ENCODE peak calls at places on chromosome 22, in six cellular contexts. One of them, this sample, is unnamed.

GRCh38 chr22:27504360-27504759 is 297.2 kb downstream of the MN1 start:
- DNase-seq in sigmoid colon: no peak
- DNase-seq in endothelial cell of umbilical vein: no peak
- DNase-seq in prostate gland: no peak
- DNase-seq in H1: no peak
- DNase-seq in HepG2: no peak
- DNase-seq in this sample: no peak

GRCh38 chr22:46054091-46054877 is 77.3 kb upstream of the WNT7B start:
- DNase-seq in sigmoid colon: peak
- DNase-seq in endothelial cell of umbilical vein: peak
- DNase-seq in prostate gland: no peak
- DNase-seq in H1: no peak
- DNase-seq in HepG2: no peak
- DNase-seq in this sample: no peak

GRCh38 chr22:49181942-49182341 is 645.7 kb downstream of the BRD1 start:
- DNase-seq in sigmoid colon: no peak
- DNase-seq in endothelial cell of umbilical vein: no peak
- DNase-seq in prostate gland: no peak
- DNase-seq in H1: no peak
- DNase-seq in HepG2: no peak
- DNase-seq in this sample: no peak

GRCh38 chr22:44773082-44773481 is 20.7 kb downstream of the ARHGAP8 start:
- DNase-seq in sigmoid colon: no peak
- DNase-seq in endothelial cell of umbilical vein: no peak
- DNase-seq in prostate gland: no peak
- DNase-seq in H1: no peak
- DNase-seq in HepG2: no peak
- DNase-seq in this sample: no peak

GRCh38 chr22:44325718-44326548 is 13.2 kb upstream of the SHISAL1 start:
- DNase-seq in sigmoid colon: no peak
- DNase-seq in endothelial cell of umbilical vein: peak
- DNase-seq in prostate gland: no peak
- DNase-seq in H1: no peak
- DNase-seq in HepG2: no peak
- DNase-seq in this sample: no peak

GRCh38 chr22:17888855-17889254 is 114.6 kb upstream of the BID start:
- DNase-seq in sigmoid colon: no peak
- DNase-seq in endothelial cell of umbilical vein: peak
- DNase-seq in prostate gland: no peak
- DNase-seq in H1: peak
- DNase-seq in HepG2: no peak
- DNase-seq in this sample: no peak

GRCh38 chr22:37904572-37905533 is 1.2 kb upstream of the MICALL1 start:
- DNase-seq in sigmoid colon: peak
- DNase-seq in endothelial cell of umbilical vein: peak
- DNase-seq in prostate gland: no peak
- DNase-seq in H1: peak
- DNase-seq in HepG2: peak
- DNase-seq in this sample: no peak

GRCh38 chr22:27489265-27489675 is 312.3 kb downstream of the MN1 start:
- DNase-seq in sigmoid colon: no peak
- DNase-seq in endothelial cell of umbilical vein: no peak
- DNase-seq in prostate gland: no peak
- DNase-seq in H1: no peak
- DNase-seq in HepG2: peak
- DNase-seq in this sample: no peak

GRCh38 chr22:20981787-20982562 is at the start of gene LZTR1:
- DNase-seq in sigmoid colon: peak
- DNase-seq in endothelial cell of umbilical vein: peak
- DNase-seq in prostate gland: peak
- DNase-seq in H1: peak
- DNase-seq in HepG2: peak
- DNase-seq in this sample: peak

GRCh38 chr22:45124176-45124857 is 39.4 kb upstream of the NUP50 start:
- DNase-seq in sigmoid colon: no peak
- DNase-seq in endothelial cell of umbilical vein: no peak
- DNase-seq in prostate gland: no peak
- DNase-seq in H1: no peak
- DNase-seq in HepG2: no peak
- DNase-seq in this sample: no peak

GRCh38 chr22:38016182-38017078 is 32.1 kb upstream of the SOX10 start:
- DNase-seq in sigmoid colon: peak
- DNase-seq in endothelial cell of umbilical vein: peak
- DNase-seq in prostate gland: peak
- DNase-seq in H1: peak
- DNase-seq in HepG2: no peak
- DNase-seq in this sample: no peak

GRCh38 chr22:21972293-21972779 is 10.3 kb downstream of the TOP3B start:
- DNase-seq in sigmoid colon: no peak
- DNase-seq in endothelial cell of umbilical vein: peak
- DNase-seq in prostate gland: no peak
- DNase-seq in H1: peak
- DNase-seq in HepG2: peak
- DNase-seq in this sample: no peak

GRCh38 chr22:45310331-45311032 is 748 bp downstream of the FAM118A start:
- DNase-seq in sigmoid colon: peak
- DNase-seq in endothelial cell of umbilical vein: peak
- DNase-seq in prostate gland: no peak
- DNase-seq in H1: no peak
- DNase-seq in HepG2: no peak
- DNase-seq in this sample: no peak

GRCh38 chr22:28992565-28993326 is 68.9 kb downstream of the C22orf31 start:
- DNase-seq in sigmoid colon: no peak
- DNase-seq in endothelial cell of umbilical vein: no peak
- DNase-seq in prostate gland: no peak
- DNase-seq in H1: no peak
- DNase-seq in HepG2: no peak
- DNase-seq in this sample: no peak

GRCh38 chr22:20787746-20788626 is 14.1 kb downstream of the SERPIND1 start:
- DNase-seq in sigmoid colon: no peak
- DNase-seq in endothelial cell of umbilical vein: no peak
- DNase-seq in prostate gland: no peak
- DNase-seq in H1: no peak
- DNase-seq in HepG2: no peak
- DNase-seq in this sample: no peak

GRCh38 chr22:48741540-48741939 is 1086.1 kb downstream of the BRD1 start:
- DNase-seq in sigmoid colon: no peak
- DNase-seq in endothelial cell of umbilical vein: no peak
- DNase-seq in prostate gland: no peak
- DNase-seq in H1: peak
- DNase-seq in HepG2: no peak
- DNase-seq in this sample: no peak

GRCh38 chr22:25051983-25052710 is 99.6 kb downstream of the KIAA1671 start:
- DNase-seq in sigmoid colon: no peak
- DNase-seq in endothelial cell of umbilical vein: no peak
- DNase-seq in prostate gland: no peak
- DNase-seq in H1: no peak
- DNase-seq in HepG2: peak
- DNase-seq in this sample: no peak

GRCh38 chr22:48753752-48754517 is 1073.7 kb downstream of the BRD1 start:
- DNase-seq in sigmoid colon: peak
- DNase-seq in endothelial cell of umbilical vein: no peak
- DNase-seq in prostate gland: peak
- DNase-seq in H1: no peak
- DNase-seq in HepG2: no peak
- DNase-seq in this sample: peak

GRCh38 chr22:39348909-39349505 is 784 bp upstream of the SYNGR1 start:
- DNase-seq in sigmoid colon: no peak
- DNase-seq in endothelial cell of umbilical vein: no peak
- DNase-seq in prostate gland: no peak
- DNase-seq in H1: no peak
- DNase-seq in HepG2: no peak
- DNase-seq in this sample: no peak

GRCh38 chr22:49935561-49935960 is 17.1 kb downstream of the CRELD2 start:
- DNase-seq in sigmoid colon: no peak
- DNase-seq in endothelial cell of umbilical vein: no peak
- DNase-seq in prostate gland: no peak
- DNase-seq in H1: no peak
- DNase-seq in HepG2: no peak
- DNase-seq in this sample: no peak

GRCh38 chr22:33917744-33918406 is 2.4 kb downstream of the LARGE1 start:
- DNase-seq in sigmoid colon: no peak
- DNase-seq in endothelial cell of umbilical vein: no peak
- DNase-seq in prostate gland: no peak
- DNase-seq in H1: no peak
- DNase-seq in HepG2: peak
- DNase-seq in this sample: no peak
- H3K4me3 ChIP-seq in sigmoid colon: peak
- H3K4me3 ChIP-seq in endothelial cell of umbilical vein: no peak
- H3K4me3 ChIP-seq in prostate gland: peak
- H3K4me3 ChIP-seq in H1: peak
- H3K4me3 ChIP-seq in HepG2: no peak
- H3K4me3 ChIP-seq in this sample: peak

DNA sequence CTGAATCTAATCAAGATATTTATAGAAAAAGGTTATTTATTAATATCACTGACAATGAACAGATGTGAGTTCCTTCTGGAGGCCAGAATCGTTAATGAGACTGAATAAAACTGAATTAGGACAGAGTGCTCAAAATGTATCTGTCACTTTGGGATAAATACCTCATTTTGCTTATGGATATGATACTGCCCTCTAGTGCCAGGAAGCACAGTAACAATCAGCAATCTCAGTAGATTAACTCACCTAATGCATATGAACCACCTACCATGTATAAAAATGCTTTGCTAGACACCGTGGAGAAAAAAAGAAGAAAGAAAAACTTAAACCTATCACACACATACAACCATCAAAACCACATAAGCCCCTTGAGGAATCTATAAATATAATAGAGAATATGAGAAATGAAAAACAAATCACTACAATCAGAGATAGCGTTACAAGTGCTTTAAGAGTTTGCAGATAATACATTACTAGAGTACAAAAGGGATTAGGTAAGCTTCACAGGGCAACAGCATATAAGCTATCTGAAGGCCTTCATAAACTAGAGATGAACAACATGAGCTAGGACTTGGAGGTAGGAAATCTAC is 117.4 kb downstream of the SGSM3 start:
- DNase-seq in sigmoid colon: no peak
- DNase-seq in endothelial cell of umbilical vein: peak
- DNase-seq in prostate gland: no peak
- DNase-seq in H1: no peak
- DNase-seq in HepG2: peak
- DNase-seq in this sample: no peak
- TF ChIP-seq CTCF in sigmoid colon: peak
- TF ChIP-seq CTCF in endothelial cell of umbilical vein: peak
- TF ChIP-seq CTCF in prostate gland: no peak
- TF ChIP-seq CTCF in H1: peak
- TF ChIP-seq CTCF in HepG2: peak
- TF ChIP-seq CTCF in this sample: peak

GRCh38 chr22:30362632-30363281 is 6.0 kb downstream of the CCDC157 start:
- DNase-seq in sigmoid colon: no peak
- DNase-seq in endothelial cell of umbilical vein: no peak
- DNase-seq in prostate gland: no peak
- DNase-seq in H1: peak
- DNase-seq in HepG2: no peak
- DNase-seq in this sample: no peak
- TF ChIP-seq POLR2AphosphoS5 in sigmoid colon: no peak
- TF ChIP-seq POLR2AphosphoS5 in endothelial cell of umbilical vein: no peak
- TF ChIP-seq POLR2AphosphoS5 in prostate gland: no peak
- TF ChIP-seq POLR2AphosphoS5 in H1: no peak
- TF ChIP-seq POLR2AphosphoS5 in HepG2: no peak
- TF ChIP-seq POLR2AphosphoS5 in this sample: no peak

GRCh38 chr22:47124451-47124881 is 362.0 kb downstream of the TBC1D22A start:
- DNase-seq in sigmoid colon: no peak
- DNase-seq in endothelial cell of umbilical vein: no peak
- DNase-seq in prostate gland: no peak
- DNase-seq in H1: no peak
- DNase-seq in HepG2: no peak
- DNase-seq in this sample: no peak
- H3K4me3 ChIP-seq in sigmoid colon: no peak
- H3K4me3 ChIP-seq in endothelial cell of umbilical vein: no peak
- H3K4me3 ChIP-seq in prostate gland: no peak
- H3K4me3 ChIP-seq in H1: no peak
- H3K4me3 ChIP-seq in HepG2: no peak
- H3K4me3 ChIP-seq in this sample: no peak

DNA sequence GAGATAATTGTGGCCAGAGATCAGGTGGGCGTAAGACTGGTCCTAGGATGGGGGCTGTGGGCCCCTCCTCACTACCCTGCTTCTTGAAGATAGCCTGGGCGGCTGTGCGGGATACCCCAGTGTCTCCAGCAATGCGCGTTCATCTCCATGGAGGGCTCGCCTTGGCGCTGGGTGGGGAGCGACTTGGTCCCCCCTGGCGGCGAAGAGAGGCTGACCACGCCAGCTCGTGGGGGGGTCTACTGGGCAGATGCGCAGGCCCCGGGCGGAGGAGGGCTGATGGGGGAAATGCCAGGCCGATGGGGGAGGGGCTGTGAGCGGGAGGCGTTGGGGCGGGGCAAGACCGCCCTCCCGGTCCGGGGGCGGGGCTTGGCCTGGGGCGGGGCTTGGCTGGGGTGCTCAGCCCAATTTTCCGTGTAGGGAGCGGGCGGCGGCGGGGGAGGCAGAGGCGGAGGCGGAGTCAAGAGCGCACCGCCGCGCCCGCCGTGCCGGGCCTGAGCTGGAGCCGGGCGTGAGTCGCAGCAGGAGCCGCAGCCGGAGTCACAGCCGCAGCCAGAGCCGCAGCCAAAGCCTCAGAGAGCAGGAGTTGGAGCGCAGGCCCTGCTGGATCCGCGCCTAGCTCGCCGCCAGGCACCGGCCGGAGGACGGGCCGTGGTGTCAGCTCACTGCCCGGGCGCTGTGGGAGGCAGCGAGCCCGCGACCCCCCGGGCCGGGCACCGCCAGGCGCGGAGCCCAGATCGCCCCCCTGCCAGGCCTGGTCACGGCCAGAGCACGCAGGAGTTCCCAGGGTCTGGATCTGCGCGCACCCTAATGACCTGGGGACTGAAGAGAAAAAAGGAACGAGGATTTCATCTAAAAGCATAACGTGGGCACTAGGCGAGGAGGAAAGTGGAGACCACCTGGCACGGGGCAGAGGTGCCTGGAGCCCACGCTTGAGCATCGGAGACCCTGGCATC is at the start of gene SLC35E4:
- DNase-seq in sigmoid colon: peak
- DNase-seq in endothelial cell of umbilical vein: peak
- DNase-seq in prostate gland: peak
- DNase-seq in H1: peak
- DNase-seq in HepG2: peak
- DNase-seq in this sample: peak
- TF ChIP-seq CTCF in sigmoid colon: peak
- TF ChIP-seq CTCF in endothelial cell of umbilical vein: peak
- TF ChIP-seq CTCF in prostate gland: no peak
- TF ChIP-seq CTCF in H1: no peak
- TF ChIP-seq CTCF in HepG2: peak
- TF ChIP-seq CTCF in this sample: no peak

This sample was measured in esophagus muscularis mucosa.